ENCODE peak calls at places on chromosomes 4 and X, in five cellular contexts. X is psoas muscle, A is pancreas, F is mammary epithelial cell, W is heart right ventricle. R is an unnamed sample.
A peak's percentile ranks its signal among the peaks of the same experiment; 100 is the strongest.

GRCh38 chrX:102659790-102660757 is 8.8 kb downstream of the GPRASP1 start:
- DNase-seq in W (peak; percentile 84), F (no peak), X (peak; percentile 92), A (peak; percentile 89), R (peak; percentile 80)

GRCh38 chrX:48957827-48958634 is 624 bp upstream of the OTUD5 start:
- DNase-seq in A (peak; percentile 98), W (peak; percentile 92), X (peak; percentile 98), F (peak; percentile 95), R (peak; percentile 99)

GRCh38 chr4:177374966-177375365 is 65.3 kb downstream of the NEIL3 start:
- DNase-seq in A (no peak), F (no peak), X (no peak), W (no peak), R (no peak)

GRCh38 chr4:156875697-156876096 is 95.9 kb downstream of the PDGFC start:
- DNase-seq in F (no peak), X (no peak), A (no peak), W (no peak), R (no peak)

GRCh38 chr4:48127882-48128394 is 6.1 kb downstream of the TXK start:
- DNase-seq in A (no peak), X (peak; percentile 55), W (peak; percentile 34), F (peak; percentile 93), R (peak; percentile 94)

GRCh38 chr4:4637710-4638109 is 95.9 kb upstream of the STX18 start:
- DNase-seq in A (no peak), X (no peak), F (no peak), W (no peak), R (no peak)

GRCh38 chr4:38905657-38906398 is 38.2 kb downstream of the FAM114A1 start:
- DNase-seq in F (no peak), A (no peak), X (no peak), W (no peak), R (no peak)

GRCh38 chr4:76526585-76526990 is 91.6 kb downstream of the SHROOM3 start:
- DNase-seq in A (no peak), F (peak; percentile 76), X (no peak), W (no peak), R (peak; percentile 38)

GRCh38 chr4:75289843-75290616 is 224.2 kb downstream of the RCHY1 start:
- DNase-seq in W (no peak), A (no peak), F (peak; percentile 7), X (no peak), R (no peak)

GRCh38 chr4:155705664-155706063 is 39.0 kb downstream of the GUCY1A1 start:
- DNase-seq in X (no peak), W (no peak), A (no peak), F (no peak), R (peak; percentile 79)

GRCh38 chrX:131812847-131813825 is 210.0 kb upstream of the STK26 start:
- DNase-seq in A (no peak), F (peak; percentile 79), W (no peak), X (peak; percentile 82), R (no peak)

GRCh38 chrX:48541140-48541814 is 1.8 kb downstream of the TBC1D25 start:
- DNase-seq in F (no peak), X (no peak), A (no peak), W (no peak), R (no peak)

GRCh38 chrX:154096140-154097002 is 1.1 kb downstream of the MECP2 start:
- DNase-seq in F (peak; percentile 10), X (no peak), W (peak; percentile 16), A (peak; percentile 53), R (no peak)

GRCh38 chrX:118523920-118524319 is 28.3 kb downstream of the DOCK11 start:
- DNase-seq in F (no peak), A (no peak), X (no peak), W (no peak), R (no peak)

GRCh38 chr4:92307886-92308285 is 4.1 kb downstream of the GRID2 start:
- DNase-seq in F (no peak), A (no peak), W (no peak), X (no peak), R (no peak)

GRCh38 chr4:143306788-143307187 is 29.9 kb upstream of the GAB1 start:
- DNase-seq in W (no peak), F (no peak), A (no peak), X (no peak), R (no peak)

GRCh38 chrX:133741303-133741702 is 244.1 kb downstream of the GPC3 start:
- DNase-seq in A (no peak), X (no peak), F (no peak), W (no peak), R (peak; percentile 8)

GRCh38 chr4:100076753-100077152 is 113.5 kb downstream of the DDIT4L start:
- DNase-seq in F (no peak), A (no peak), W (no peak), X (no peak), R (no peak)

GRCh38 chr4:183912585-183912984 is 7.5 kb downstream of the STOX2 start:
- DNase-seq in X (no peak), A (no peak), F (peak; percentile 73), W (no peak), R (no peak)

GRCh38 chr4:142883433-142883832 is 37.3 kb upstream of the INPP4B start:
- DNase-seq in F (no peak), A (no peak), W (no peak), X (no peak), R (peak; percentile 28)

GRCh38 chr4:128570380-128570779 is 239.1 kb upstream of the JADE1 start:
- DNase-seq in W (no peak), A (no peak), X (no peak), F (peak; percentile 40), R (peak; percentile 55)

GRCh38 chr4:173009129-173009823 is 159.3 kb upstream of the GALNT7 start:
- DNase-seq in A (no peak), W (no peak), X (no peak), F (no peak), R (peak; percentile 60)

GRCh38 chr4:27775156-27775555 is 914.5 kb downstream of the STIM2 start:
- DNase-seq in A (no peak), X (no peak), W (no peak), F (no peak), R (no peak)

GRCh38 chrX:54413753-54414152 is 26.5 kb upstream of the TSR2 start:
- DNase-seq in F (no peak), A (no peak), W (no peak), X (no peak), R (peak; percentile 9)

GRCh38 chr4:154740462-154740861 is 3.3 kb upstream of the LRAT start:
- DNase-seq in A (peak; percentile 25), F (no peak), X (no peak), W (no peak), R (no peak)

GRCh38 chr4:37463457-37463856 is 218.9 kb downstream of the NWD2 start:
- DNase-seq in W (no peak), X (no peak), F (no peak), A (no peak), R (no peak)

DNA sequence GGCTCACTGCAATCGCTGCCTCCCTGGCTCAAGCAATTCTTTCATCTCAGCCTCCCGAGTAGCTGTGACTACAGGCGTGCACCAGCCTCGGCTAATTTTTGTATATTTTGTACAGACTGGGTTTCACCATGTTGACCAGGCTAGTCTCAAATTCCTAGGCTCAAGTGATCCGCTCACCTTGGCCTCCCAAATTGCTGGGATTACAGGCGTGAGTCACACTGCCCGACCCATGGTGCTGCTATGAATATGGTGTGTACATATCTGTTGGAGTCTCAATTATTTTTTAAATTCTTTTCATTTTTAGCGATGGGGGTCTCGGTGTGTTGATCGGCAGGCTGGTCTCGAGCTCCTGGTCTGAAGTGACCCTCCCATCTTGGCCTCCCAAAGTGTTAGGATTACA is 78.0 kb upstream of the PRKX start:
- DNase-seq in X (no peak), F (no peak), A (no peak), W (no peak), R (no peak)
- H3K4me3 ChIP-seq in X (no peak overlapping the region), F (no peak overlapping the region), A (no peak overlapping the region), W (no peak overlapping the region), R (no peak overlapping the region)

GRCh38 chrX:107777536-107777832 is at the start of gene NCBP2L:
- DNase-seq in A (no peak), W (no peak), F (no peak), X (no peak), R (no peak)

GRCh38 chrX:107775000-107775733 is 420 bp downstream of the TSC22D3 start:
- DNase-seq in X (no peak), F (no peak), W (no peak), A (peak; percentile 74), R (no peak)

GRCh38 chrX:107773906-107774435 is 1.6 kb downstream of the TSC22D3 start:
- DNase-seq in X (no peak), A (no peak), F (no peak), W (no peak), R (no peak)

GRCh38 chrX:107776649-107777535 is 641 bp upstream of the NCBP2L start:
- DNase-seq in X (peak; percentile 76), A (peak; percentile 78), F (peak; percentile 84), W (peak; percentile 51), R (peak; percentile 95)

GRCh38 chrX:107775734-107776511 is at the start of gene TSC22D3:
- DNase-seq in X (peak; percentile 92), W (peak; percentile 78), F (peak; percentile 74), A (peak; percentile 91), R (peak; percentile 66)
- TF ChIP-seq CTCF in X (peak; percentile 7), W (peak; percentile 48), F (peak; percentile 39), A (no peak), R (no peak)

DNA sequence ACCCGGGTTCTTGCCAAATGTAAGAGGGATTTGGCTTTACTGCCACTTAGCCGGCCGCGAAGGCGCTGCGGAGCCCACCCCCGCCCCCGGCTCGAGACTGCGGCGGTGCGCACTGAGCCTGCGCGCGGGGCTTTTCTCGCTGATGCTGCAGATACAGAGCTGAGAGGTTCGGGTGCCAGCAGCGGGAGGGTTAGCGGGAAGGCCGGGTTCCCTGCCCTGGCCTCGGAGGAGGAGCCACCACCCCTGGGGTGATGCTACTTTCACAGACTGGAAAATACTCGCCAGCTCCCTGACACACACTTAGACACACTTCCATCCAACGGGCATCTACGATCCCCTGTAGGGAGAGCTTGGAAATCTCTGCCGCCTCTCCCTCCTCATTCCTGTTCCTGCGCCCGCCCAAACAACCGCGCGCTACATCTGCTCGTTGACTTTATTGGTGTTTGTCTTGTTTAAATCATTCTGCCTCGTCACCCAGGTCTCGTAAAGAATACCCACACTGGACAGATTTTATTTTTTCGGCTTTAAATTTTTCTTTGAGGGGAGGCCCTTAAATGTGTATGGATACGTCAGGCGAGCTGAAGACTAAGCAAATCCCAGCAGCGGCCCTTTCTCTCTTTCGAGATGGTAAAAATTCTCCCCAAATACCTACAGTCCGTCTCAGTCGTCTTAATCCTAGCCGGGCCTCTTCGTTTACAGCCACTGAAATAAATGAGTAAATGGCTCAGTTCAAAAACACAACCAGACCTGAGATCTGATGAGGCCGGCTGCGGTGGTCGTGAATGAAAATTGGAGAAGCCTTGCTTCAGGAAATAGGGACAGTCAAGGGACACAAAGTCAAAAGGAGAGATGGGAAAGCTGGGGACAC is 1.9 kb upstream of the PCDH7 start:
- DNase-seq in W (peak; percentile 47), A (peak; percentile 42), X (peak; percentile 55), F (peak; percentile 60), R (peak; percentile 46)
- H3K4me3 ChIP-seq in W (peak overlapping the region; percentile 79), A (no peak overlapping the region), X (peak overlapping the region; percentile 60), F (peak overlapping the region; percentile 79), R (peak overlapping the region; percentile 70)

GRCh38 chrX:136209016-136209738 is 42.0 kb downstream of the MAP7D3 start:
- DNase-seq in W (peak; percentile 52), F (no peak), A (peak; percentile 57), X (peak; percentile 75), R (peak; percentile 73)
- TF ChIP-seq CTCF in W (peak; percentile 59), F (peak; percentile 55), A (peak; percentile 8), X (peak; percentile 47), R (peak; percentile 74)

GRCh38 chr4:84481879-84482245 is 17.2 kb downstream of the NKX6-1 start:
- DNase-seq in X (no peak), A (no peak), W (no peak), F (no peak), R (no peak)
- H3K4me3 ChIP-seq in X (no peak overlapping the region), A (no peak overlapping the region), W (no peak overlapping the region), F (no peak overlapping the region), R (no peak overlapping the region)

GRCh38 chr4:66252291-66252690 is 582.0 kb upstream of the EPHA5 start:
- DNase-seq in A (no peak), X (no peak), F (no peak), W (no peak), R (peak; percentile 22)
- TF ChIP-seq CTCF in A (no peak), X (no peak), F (no peak), W (no peak), R (peak; percentile 44)

R was measured in choroid plexus epithelial cell.